ENCODE peak calls at places on chromosomes 12 and 14, in nine cellular contexts. G, Z, Y, K, S, V, I, H and O are unnamed samples.

GRCh38 chr14:32102968-32103367 is 25.9 kb downstream of the ARHGAP5 start:
- DNase-seq in G (no peak), Z (no peak), Y (no peak), K (no peak), S (no peak), V (no peak), I (no peak), H (no peak), O (no peak)

GRCh38 chr12:59916988-59917387 is 321.2 kb downstream of the SLC16A7 start:
- DNase-seq in G (no peak), Z (no peak), Y (no peak), K (no peak), S (no peak), V (no peak), I (no peak), H (no peak), O (no peak)

GRCh38 chr12:57236925-57237652 is 7.6 kb downstream of the SHMT2 start:
- DNase-seq in G (peak; percentile 67), Z (no peak), Y (no peak), K (no peak), S (peak; percentile 8), V (no peak), I (no peak), H (no peak), O (no peak)

GRCh38 chr12:113063396-113064350 is 7.1 kb downstream of the DTX1 start:
- DNase-seq in G (no peak), Z (no peak), Y (no peak), K (no peak), S (no peak), V (no peak), I (peak; percentile 36), H (no peak), O (no peak)

GRCh38 chr12:121705514-121705913 is 7.0 kb upstream of the TMEM120B start:
- DNase-seq in G (no peak), Z (no peak), Y (no peak), K (no peak), S (no peak), V (no peak), I (no peak), H (no peak), O (no peak)

GRCh38 chr14:99995700-99996356 is 69.4 kb upstream of the EVL start:
- DNase-seq in G (peak; percentile 75), Z (peak; percentile 93), Y (no peak), K (peak; percentile 79), S (peak; percentile 65), V (peak; percentile 73), I (peak; percentile 89), H (peak; percentile 76), O (peak; percentile 39)

GRCh38 chr14:55446127-55446736 is 5.8 kb upstream of the TBPL2 start:
- DNase-seq in G (peak; percentile 89), Z (peak; percentile 78), Y (peak; percentile 34), K (peak; percentile 60), S (peak; percentile 70), V (peak; percentile 70), I (peak; percentile 71), H (peak; percentile 91), O (no peak)

GRCh38 chr14:54174437-54174836 is 217.8 kb upstream of the BMP4 start:
- DNase-seq in G (peak; percentile 26), Z (no peak), Y (no peak), K (no peak), S (no peak), V (no peak), I (no peak), H (no peak), O (no peak)

GRCh38 chr12:27608890-27609289 is 84.9 kb downstream of the PPFIBP1 start:
- DNase-seq in G (no peak), Z (no peak), Y (no peak), K (no peak), S (no peak), V (no peak), I (no peak), H (no peak), O (no peak)

GRCh38 chr14:101791919-101792572 is 30.5 kb downstream of the PPP2R5C start:
- DNase-seq in G (peak; percentile 67), Z (no peak), Y (no peak), K (no peak), S (no peak), V (no peak), I (peak; percentile 37), H (no peak), O (no peak)

GRCh38 chr12:66107451-66107915 is 23.1 kb downstream of the LLPH start:
- DNase-seq in G (peak; percentile 97), Z (peak; percentile 59), Y (peak; percentile 51), K (peak; percentile 35), S (peak; percentile 86), V (peak; percentile 61), I (peak; percentile 82), H (peak; percentile 91), O (no peak)

GRCh38 chr14:95465358-95465757 is 51.1 kb downstream of the SYNE3 start:
- DNase-seq in G (no peak), Z (no peak), Y (no peak), K (no peak), S (no peak), V (no peak), I (no peak), H (no peak), O (no peak)

GRCh38 chr14:78119440-78119839 is 50.7 kb upstream of the NRXN3 start:
- DNase-seq in G (no peak), Z (no peak), Y (no peak), K (no peak), S (no peak), V (no peak), I (no peak), H (no peak), O (no peak)

GRCh38 chr14:94532462-94532861 is 23.2 kb upstream of the SERPINA12 start:
- DNase-seq in G (no peak), Z (no peak), Y (no peak), K (no peak), S (no peak), V (no peak), I (no peak), H (no peak), O (no peak)

GRCh38 chr14:28142400-28143015 is 624.1 kb upstream of the FOXG1 start:
- DNase-seq in G (peak; percentile 1), Z (no peak), Y (no peak), K (no peak), S (no peak), V (no peak), I (no peak), H (peak; percentile 19), O (no peak)

GRCh38 chr14:54625158-54625557 is 58.2 kb downstream of the SAMD4A start:
- DNase-seq in G (no peak), Z (no peak), Y (no peak), K (no peak), S (no peak), V (no peak), I (no peak), H (no peak), O (no peak)

GRCh38 chr12:89060133-89060532 is 292.2 kb downstream of the DUSP6 start:
- DNase-seq in G (peak; percentile 51), Z (no peak), Y (no peak), K (no peak), S (no peak), V (no peak), I (no peak), H (peak; percentile 83), O (no peak)

GRCh38 chr14:27485193-27485592 is 887.4 kb upstream of the NOVA1 start:
- DNase-seq in G (no peak), Z (no peak), Y (no peak), K (no peak), S (no peak), V (no peak), I (no peak), H (no peak), O (no peak)

GRCh38 chr14:70934502-70935134 is 27.4 kb downstream of the PCNX1 start:
- DNase-seq in G (peak; percentile 41), Z (no peak), Y (no peak), K (no peak), S (no peak), V (no peak), I (no peak), H (no peak), O (no peak)

GRCh38 chr12:87427770-87428169 is 601.4 kb downstream of the C12orf50 start:
- DNase-seq in G (no peak), Z (no peak), Y (no peak), K (no peak), S (no peak), V (no peak), I (no peak), H (no peak), O (no peak)

GRCh38 chr12:47755655-47756562 is 2.8 kb downstream of the RAPGEF3 start:
- DNase-seq in G (no peak), Z (peak; percentile 78), Y (no peak), K (peak; percentile 80), S (no peak), V (no peak), I (no peak), H (no peak), O (no peak)

GRCh38 chr14:61609143-61609851 is 86.0 kb upstream of the HIF1A start:
- DNase-seq in G (peak; percentile 85), Z (no peak), Y (no peak), K (no peak), S (peak; percentile 26), V (no peak), I (no peak), H (peak; percentile 79), O (no peak)

DNA sequence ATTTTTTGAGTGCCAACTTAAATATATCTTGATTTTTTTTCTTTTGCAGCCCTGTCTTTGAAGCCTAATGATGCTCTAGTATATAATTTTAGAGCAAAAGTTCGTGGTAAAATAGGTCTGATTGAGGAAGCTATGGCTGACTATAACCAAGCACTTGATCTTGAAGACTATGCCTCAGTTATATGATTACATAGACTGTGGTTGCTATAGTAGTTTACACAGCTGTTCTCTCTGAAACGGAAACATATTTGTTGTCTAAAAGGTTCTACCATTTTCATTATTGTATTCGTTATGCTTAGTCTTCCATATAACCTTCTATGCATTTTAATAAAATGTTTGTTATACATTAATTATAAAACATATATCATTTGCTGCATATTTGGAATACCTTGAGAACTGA is 246.7 kb downstream of the TTC6 start:
- DNase-seq in G (no peak), Z (no peak), Y (no peak), K (no peak), S (no peak), V (no peak), I (no peak), H (no peak), O (no peak)
- TF ChIP-seq CTCF in G (no peak), Z (no peak), Y (no peak), K (no peak), S (no peak), V (no peak), I (no peak), H (no peak), O (no peak)

GRCh38 chr12:16300222-16300621 is 22.7 kb upstream of the SLC15A5 start:
- DNase-seq in G (no peak), Z (no peak), Y (no peak), K (no peak), S (no peak), V (no peak), I (no peak), H (no peak), O (no peak)
- TF ChIP-seq CTCF in G (no peak), Z (no peak), Y (no peak), K (no peak), S (no peak), V (no peak), I (no peak), H (no peak), O (no peak)

GRCh38 chr12:22018860-22019259 is 27.2 kb upstream of the CMAS start:
- DNase-seq in G (peak; percentile 4), Z (no peak), Y (no peak), K (no peak), S (no peak), V (no peak), I (no peak), H (no peak), O (no peak)
- TF ChIP-seq CTCF in G (no peak), Z (peak; percentile 61), Y (peak; percentile 37), K (peak; percentile 30), S (peak; percentile 54), V (peak; percentile 25), I (peak; percentile 83), H (peak; percentile 52), O (no peak)

GRCh38 chr14:103607039-103607668 is 21.9 kb upstream of the KLC1 start:
- DNase-seq in G (peak; percentile 95), Z (peak; percentile 89), Y (no peak), K (peak; percentile 81), S (peak; percentile 35), V (peak; percentile 84), I (peak; percentile 65), H (peak; percentile 64), O (peak; percentile 25)
- TF ChIP-seq CTCF in G (peak; percentile 29), Z (peak; percentile 22), Y (no peak), K (no peak), S (no peak), V (no peak), I (peak; percentile 61), H (peak; percentile 14), O (no peak)